ENCODE peak calls at places on chromosome 12, in six cellular contexts. J is G401, M is tibial artery, R is fibroblast of the aortic adventitia, B is adrenal gland, Q is GM20000. I is an unnamed sample.

GRCh38 chr12:58529114-58529665 is 391.1 kb downstream of the LRIG3 start:
- DNase-seq in J (no peak), M (no peak), R (peak; percentile 63), B (peak; percentile 51), Q (no peak), I (no peak)

GRCh38 chr12:57554453-57554852 is 4.6 kb downstream of the KIF5A start:
- DNase-seq in J (no peak), M (no peak), R (no peak), B (no peak), Q (no peak), I (no peak)

GRCh38 chr12:106446429-106447092 is 89.0 kb downstream of the POLR3B start:
- DNase-seq in J (peak; percentile 4), M (no peak), R (no peak), B (no peak), Q (no peak), I (no peak)

GRCh38 chr12:66403746-66404145 is 101.5 kb downstream of the HELB start:
- DNase-seq in J (no peak), M (no peak), R (no peak), B (no peak), Q (no peak), I (peak; percentile 58)

GRCh38 chr12:4270670-4271432 is 2.7 kb upstream of the CCND2 start:
- DNase-seq in J (peak; percentile 19), M (peak; percentile 64), R (no peak), B (peak; percentile 81), Q (peak; percentile 41), I (peak; percentile 28)

GRCh38 chr12:111757361-111758119 is 9.2 kb upstream of the ALDH2 start:
- DNase-seq in J (peak; percentile 58), M (peak; percentile 70), R (peak; percentile 19), B (peak; percentile 72), Q (peak; percentile 63), I (peak; percentile 61)

GRCh38 chr12:102891756-102892155 is 25.3 kb downstream of the PAH start:
- DNase-seq in J (no peak), M (no peak), R (no peak), B (no peak), Q (no peak), I (no peak)

GRCh38 chr12:91138337-91138905 is 27.1 kb upstream of the LUM start:
- DNase-seq in J (no peak), M (no peak), R (peak; percentile 73), B (no peak), Q (no peak), I (no peak)

GRCh38 chr12:3603576-3603975 is 112.6 kb downstream of the PRMT8 start:
- DNase-seq in J (no peak), M (no peak), R (no peak), B (no peak), Q (no peak), I (no peak)

GRCh38 chr12:107610030-107610859 is 75.4 kb upstream of the PWP1 start:
- DNase-seq in J (peak; percentile 21), M (no peak), R (peak; percentile 65), B (peak; percentile 52), Q (peak; percentile 43), I (peak; percentile 48)

GRCh38 chr12:70007687-70008086 is 182.7 kb downstream of the MYRFL start:
- DNase-seq in J (no peak), M (no peak), R (peak; percentile 36), B (no peak), Q (no peak), I (no peak)

GRCh38 chr12:543114-543451 is 83.3 kb downstream of the B4GALNT3 start:
- DNase-seq in J (no peak), M (no peak), R (no peak), B (no peak), Q (no peak), I (no peak)

GRCh38 chr12:121579981-121580868 is 598 bp downstream of the KDM2B start:
- DNase-seq in J (peak; percentile 72), M (peak; percentile 76), R (peak; percentile 54), B (peak; percentile 81), Q (peak; percentile 82), I (peak; percentile 71)

GRCh38 chr12:114381177-114381576 is 24.8 kb downstream of the TBX5 start:
- DNase-seq in J (no peak), M (no peak), R (no peak), B (no peak), Q (no peak), I (no peak)

GRCh38 chr12:6354539-6355393 is 12.9 kb upstream of the TNFRSF1A start:
- DNase-seq in J (no peak), M (no peak), R (no peak), B (no peak), Q (no peak), I (no peak)

GRCh38 chr12:118120579-118121363 is 15.2 kb upstream of the PEBP1 start:
- DNase-seq in J (peak; percentile 80), M (peak; percentile 68), R (peak; percentile 71), B (peak; percentile 93), Q (peak; percentile 86), I (peak; percentile 74)

I was measured in NAMALWA.